ENCODE peak calls at places on chromosomes 3 and 15, in ten cellular contexts. B, E, H, I, X, G, S, W, Q and O are unnamed samples.

GRCh38 chr15:72728821-72729220 is 42.8 kb downstream of the BBS4 start:
- DNase-seq in B (no peak), E (no peak), H (no peak), I (no peak), X (no peak), G (no peak), S (no peak), W (no peak), Q (no peak), O (no peak)

GRCh38 chr3:51982352-51982837 is 940 bp upstream of the ACY1 start:
- DNase-seq in B (no peak), E (no peak), H (peak), I (peak), X (peak), G (peak), S (peak), W (peak), Q (no peak), O (peak)

GRCh38 chr3:158418035-158418434 is 153.0 kb upstream of the MLF1 start:
- DNase-seq in B (no peak), E (no peak), H (no peak), I (no peak), X (no peak), G (no peak), S (no peak), W (no peak), Q (no peak), O (no peak)

GRCh38 chr3:168877899-168878298 is 782.2 kb upstream of the GOLIM4 start:
- DNase-seq in B (no peak), E (no peak), H (no peak), I (no peak), X (no peak), G (no peak), S (no peak), W (no peak), Q (no peak), O (no peak)

GRCh38 chr3:32045091-32045964 is 61.1 kb upstream of the GPD1L start:
- DNase-seq in B (no peak), E (no peak), H (peak), I (no peak), X (peak), G (peak), S (peak), W (no peak), Q (peak), O (peak)

GRCh38 chr3:56790016-56790950 is 11.5 kb downstream of the ARHGEF3 start:
- DNase-seq in B (no peak), E (no peak), H (no peak), I (no peak), X (no peak), G (no peak), S (no peak), W (no peak), Q (no peak), O (no peak)

GRCh38 chr3:20645340-20645739 is 459.3 kb upstream of the SGO1 start:
- DNase-seq in B (no peak), E (no peak), H (no peak), I (no peak), X (no peak), G (no peak), S (no peak), W (no peak), Q (no peak), O (no peak)

GRCh38 chr3:3753416-3753815 is 45.8 kb upstream of the LRRN1 start:
- DNase-seq in B (no peak), E (no peak), H (no peak), I (no peak), X (no peak), G (no peak), S (no peak), W (no peak), Q (no peak), O (no peak)

GRCh38 chr3:158685151-158685550 is 12.7 kb upstream of the LXN start:
- DNase-seq in B (no peak), E (no peak), H (no peak), I (no peak), X (no peak), G (no peak), S (no peak), W (no peak), Q (no peak), O (no peak)

GRCh38 chr3:191329654-191330308 is 545 bp downstream of the UTS2B start:
- DNase-seq in B (no peak), E (peak), H (peak), I (no peak), X (no peak), G (peak), S (peak), W (peak), Q (no peak), O (peak)

GRCh38 chr3:166446291-166446690 is 609.1 kb upstream of the BCHE start:
- DNase-seq in B (no peak), E (no peak), H (no peak), I (no peak), X (no peak), G (no peak), S (no peak), W (no peak), Q (no peak), O (no peak)

GRCh38 chr15:24752354-24752753 is 76.8 kb downstream of the NPAP1 start:
- DNase-seq in B (peak), E (no peak), H (no peak), I (no peak), X (no peak), G (no peak), S (no peak), W (no peak), Q (no peak), O (no peak)

GRCh38 chr15:67820992-67821783 is 4.1 kb upstream of the SKOR1 start:
- DNase-seq in B (peak), E (peak), H (peak), I (no peak), X (no peak), G (no peak), S (no peak), W (peak), Q (no peak), O (peak)

GRCh38 chr3:68972358-68972979 is 40.1 kb upstream of the TAFA4 start:
- DNase-seq in B (peak), E (peak), H (peak), I (no peak), X (peak), G (peak), S (peak), W (peak), Q (peak), O (peak)

GRCh38 chr3:100175637-100176250 is 61.4 kb upstream of the FILIP1L start:
- DNase-seq in B (no peak), E (no peak), H (no peak), I (no peak), X (no peak), G (no peak), S (no peak), W (no peak), Q (no peak), O (no peak)

GRCh38 chr3:130692455-130692854 is 54.2 kb downstream of the PIK3R4 start:
- DNase-seq in B (no peak), E (no peak), H (no peak), I (no peak), X (peak), G (no peak), S (no peak), W (no peak), Q (no peak), O (no peak)

GRCh38 chr3:133479895-133480669 is 80.2 kb downstream of the BFSP2 start:
- DNase-seq in B (no peak), E (no peak), H (no peak), I (no peak), X (peak), G (no peak), S (no peak), W (no peak), Q (no peak), O (peak)

GRCh38 chr3:197466586-197467399 is 89.0 kb downstream of the BDH1 start:
- DNase-seq in B (peak), E (no peak), H (no peak), I (no peak), X (no peak), G (no peak), S (no peak), W (no peak), Q (no peak), O (no peak)

GRCh38 chr3:45366305-45366704 is 22.1 kb upstream of the LARS2 start:
- DNase-seq in B (no peak), E (no peak), H (peak), I (no peak), X (no peak), G (no peak), S (no peak), W (no peak), Q (no peak), O (no peak)

GRCh38 chr15:29652595-29652994 is 169.7 kb downstream of the TJP1 start:
- DNase-seq in B (no peak), E (peak), H (no peak), I (no peak), X (no peak), G (peak), S (no peak), W (no peak), Q (no peak), O (no peak)

GRCh38 chr3:13345284-13345683 is 74.8 kb downstream of the NUP210 start:
- DNase-seq in B (no peak), E (no peak), H (no peak), I (no peak), X (no peak), G (no peak), S (no peak), W (no peak), Q (no peak), O (no peak)

GRCh38 chr3:184325715-184326114 is 11.3 kb downstream of the EIF4G1 start:
- DNase-seq in B (no peak), E (no peak), H (no peak), I (no peak), X (no peak), G (no peak), S (no peak), W (peak), Q (no peak), O (no peak)

GRCh38 chr3:21356402-21356801 is 394.6 kb downstream of the ZNF385D start:
- DNase-seq in B (no peak), E (no peak), H (no peak), I (no peak), X (no peak), G (no peak), S (no peak), W (no peak), Q (peak), O (no peak)

GRCh38 chr3:63955830-63956545 is 43.8 kb upstream of the SCAANT1 start:
- DNase-seq in B (no peak), E (no peak), H (no peak), I (no peak), X (no peak), G (no peak), S (no peak), W (no peak), Q (no peak), O (no peak)

GRCh38 chr15:63060699-63061098 is 18.2 kb downstream of the TPM1 start:
- DNase-seq in B (no peak), E (no peak), H (no peak), I (no peak), X (no peak), G (no peak), S (no peak), W (no peak), Q (no peak), O (no peak)

GRCh38 chr3:9108876-9109569 is 140.4 kb downstream of the SRGAP3 start:
- DNase-seq in B (no peak), E (no peak), H (no peak), I (no peak), X (no peak), G (no peak), S (no peak), W (no peak), Q (no peak), O (no peak)

GRCh38 chr15:75142499-75142898 is 59.2 kb upstream of the C15orf39 start:
- DNase-seq in B (no peak), E (no peak), H (no peak), I (no peak), X (no peak), G (no peak), S (no peak), W (no peak), Q (no peak), O (no peak)

GRCh38 chr3:127158614-127159221 is 34.2 kb upstream of the PRR23E start:
- DNase-seq in B (no peak), E (no peak), H (no peak), I (no peak), X (no peak), G (no peak), S (peak), W (no peak), Q (no peak), O (no peak)

GRCh38 chr3:10406414-10406813 is 85.5 kb upstream of the SEC13 start:
- DNase-seq in B (no peak), E (no peak), H (no peak), I (no peak), X (no peak), G (no peak), S (no peak), W (no peak), Q (no peak), O (no peak)

GRCh38 chr3:123871946-123872345 is 12.2 kb downstream of the MYLK start:
- DNase-seq in B (no peak), E (no peak), H (no peak), I (no peak), X (no peak), G (no peak), S (no peak), W (no peak), Q (no peak), O (no peak)

GRCh38 chr3:72347819-72348319 is 500.4 kb downstream of the SHQ1 start:
- DNase-seq in B (no peak), E (peak), H (peak), I (no peak), X (no peak), G (peak), S (no peak), W (peak), Q (peak), O (no peak)

GRCh38 chr3:81216192-81216591 is 545.3 kb downstream of the GBE1 start:
- DNase-seq in B (no peak), E (no peak), H (no peak), I (no peak), X (no peak), G (no peak), S (no peak), W (no peak), Q (no peak), O (no peak)

GRCh38 chr3:73498764-73499622 is 125.7 kb downstream of the PDZRN3 start:
- DNase-seq in B (no peak), E (no peak), H (no peak), I (no peak), X (no peak), G (no peak), S (no peak), W (no peak), Q (no peak), O (no peak)

GRCh38 chr3:189316296-189317019 is 144.7 kb downstream of the TPRG1 start:
- DNase-seq in B (no peak), E (no peak), H (peak), I (no peak), X (no peak), G (no peak), S (no peak), W (no peak), Q (no peak), O (peak)

GRCh38 chr3:48186993-48187578 is 1.1 kb downstream of the CDC25A start:
- DNase-seq in B (no peak), E (no peak), H (no peak), I (no peak), X (no peak), G (no peak), S (no peak), W (no peak), Q (no peak), O (no peak)

GRCh38 chr15:37046876-37047614 is 53.3 kb downstream of the MEIS2 start:
- DNase-seq in B (no peak), E (no peak), H (no peak), I (no peak), X (no peak), G (no peak), S (no peak), W (no peak), Q (peak), O (peak)

GRCh38 chr3:125191256-125191655 is 21.3 kb downstream of the SLC12A8 start:
- DNase-seq in B (no peak), E (no peak), H (no peak), I (no peak), X (no peak), G (no peak), S (no peak), W (no peak), Q (no peak), O (no peak)